ENCODE peak calls at places on chromosomes 12 and 14, in seven cellular contexts. I is putamen; J is D341Med; R is GM04503; E is substantia nigra; H is effector CD4-positive, alpha-beta T cell; U is heart right ventricle. W is an unnamed sample.

GRCh38 chr12:68292157-68292940 is 38.9 kb upstream of the IL22 start:
- DNase-seq in H (no peak), I (no peak), R (no peak), J (no peak), E (no peak), U (no peak), W (no peak)

GRCh38 chr14:97655169-97655948 is 858.2 kb downstream of the VRK1 start:
- DNase-seq in R (no peak), J (no peak), U (no peak), E (no peak), I (no peak), H (no peak), W (no peak)

GRCh38 chr14:58884442-58884841 is 246.7 kb downstream of the DACT1 start:
- DNase-seq in R (no peak), E (no peak), I (no peak), U (no peak), H (no peak), J (no peak), W (no peak)

GRCh38 chr14:68520637-68521556 is 272.0 kb downstream of the ZFP36L1 start:
- DNase-seq in H (no peak), J (no peak), R (no peak), U (no peak), E (no peak), I (no peak), W (no peak)

GRCh38 chr12:80230068-80230467 is 130.7 kb downstream of the OTOGL start:
- DNase-seq in I (peak; percentile 10), H (no peak), J (no peak), U (peak; percentile 8), E (no peak), R (no peak), W (no peak)

GRCh38 chr12:62291888-62292760 is 31.9 kb downstream of the USP15 start:
- DNase-seq in H (no peak), I (no peak), E (no peak), J (peak; percentile 46), U (no peak), R (no peak), W (no peak)

GRCh38 chr12:26576266-26576665 is 256.7 kb downstream of the ITPR2 start:
- DNase-seq in J (no peak), E (no peak), I (no peak), U (no peak), H (no peak), R (no peak), W (no peak)

GRCh38 chr12:74539261-74539660 is 1.6 kb downstream of the ATXN7L3B start:
- DNase-seq in J (no peak), I (no peak), H (no peak), U (no peak), E (no peak), R (no peak), W (no peak)

GRCh38 chr14:104580961-104581360 is 1.4 kb downstream of the C14orf180 start:
- DNase-seq in I (no peak), H (no peak), U (peak; percentile 73), R (no peak), J (no peak), E (no peak), W (peak; percentile 32)

W was measured in uterus.